ENCODE peak calls at places on chromosomes 2 and 18, in five cellular contexts. One of them, this sample, is unnamed.

GRCh38 chr2:236569593-236569973 is at the start of gene ACKR3:
- DNase-seq in tibial artery: peak; percentile 94
- DNase-seq in right cardiac atrium: peak; percentile 82
- DNase-seq in neuronal stem cell: peak; percentile 47
- DNase-seq in skeletal muscle cell: peak; percentile 34
- DNase-seq in this sample: peak; percentile 75

GRCh38 chr2:10301946-10302478 is 692 bp upstream of the HPCAL1 start:
- DNase-seq in right cardiac atrium: no peak
- DNase-seq in skeletal muscle cell: no peak
- DNase-seq in neuronal stem cell: no peak
- DNase-seq in tibial artery: no peak
- DNase-seq in this sample: no peak

GRCh38 chr2:114862234-114862633 is 419.8 kb downstream of the DPP10 start:
- DNase-seq in right cardiac atrium: no peak
- DNase-seq in skeletal muscle cell: no peak
- DNase-seq in neuronal stem cell: no peak
- DNase-seq in tibial artery: no peak
- DNase-seq in this sample: no peak

GRCh38 chr2:81551040-81551634 is 1246.6 kb upstream of the LRRTM1 start:
- DNase-seq in skeletal muscle cell: no peak
- DNase-seq in tibial artery: no peak
- DNase-seq in neuronal stem cell: no peak
- DNase-seq in right cardiac atrium: no peak
- DNase-seq in this sample: no peak

GRCh38 chr2:217193431-217194075 is 333.7 kb upstream of the TNP1 start:
- DNase-seq in skeletal muscle cell: no peak
- DNase-seq in neuronal stem cell: no peak
- DNase-seq in right cardiac atrium: no peak
- DNase-seq in tibial artery: no peak
- DNase-seq in this sample: no peak

GRCh38 chr18:27094621-27095020 is 90.5 kb downstream of the CHST9 start:
- DNase-seq in right cardiac atrium: no peak
- DNase-seq in skeletal muscle cell: no peak
- DNase-seq in neuronal stem cell: no peak
- DNase-seq in tibial artery: no peak
- DNase-seq in this sample: no peak

GRCh38 chr2:74530239-74531161 is 767 bp downstream of the HTRA2 start:
- DNase-seq in tibial artery: no peak
- DNase-seq in right cardiac atrium: peak; percentile 56
- DNase-seq in neuronal stem cell: no peak
- DNase-seq in skeletal muscle cell: no peak
- DNase-seq in this sample: no peak

GRCh38 chr2:105379741-105380186 is 19.1 kb downstream of the FHL2 start:
- DNase-seq in right cardiac atrium: no peak
- DNase-seq in skeletal muscle cell: no peak
- DNase-seq in tibial artery: no peak
- DNase-seq in neuronal stem cell: no peak
- DNase-seq in this sample: no peak

GRCh38 chr18:67199993-67200617 is 316.4 kb downstream of the DSEL start:
- DNase-seq in skeletal muscle cell: peak; percentile 14
- DNase-seq in neuronal stem cell: peak; percentile 48
- DNase-seq in right cardiac atrium: no peak
- DNase-seq in tibial artery: no peak
- DNase-seq in this sample: no peak

GRCh38 chr2:75634945-75635344 is 11.6 kb upstream of the MRPL19 start:
- DNase-seq in neuronal stem cell: no peak
- DNase-seq in skeletal muscle cell: no peak
- DNase-seq in right cardiac atrium: no peak
- DNase-seq in tibial artery: no peak
- DNase-seq in this sample: no peak

GRCh38 chr2:70385966-70386595 is 84.2 kb upstream of the FAM136A start:
- DNase-seq in right cardiac atrium: no peak
- DNase-seq in neuronal stem cell: no peak
- DNase-seq in tibial artery: no peak
- DNase-seq in skeletal muscle cell: no peak
- DNase-seq in this sample: no peak

GRCh38 chr2:233129351-233129978 is 69.3 kb downstream of the INPP5D start:
- DNase-seq in tibial artery: no peak
- DNase-seq in skeletal muscle cell: no peak
- DNase-seq in right cardiac atrium: no peak
- DNase-seq in neuronal stem cell: no peak
- DNase-seq in this sample: no peak

GRCh38 chr2:66437601-66438497 is 2.9 kb downstream of the MEIS1 start:
- DNase-seq in right cardiac atrium: peak; percentile 26
- DNase-seq in neuronal stem cell: no peak
- DNase-seq in skeletal muscle cell: no peak
- DNase-seq in tibial artery: peak; percentile 65
- DNase-seq in this sample: peak; percentile 33

GRCh38 chr2:30366199-30366691 is 80.8 kb upstream of the LCLAT1 start:
- DNase-seq in tibial artery: no peak
- DNase-seq in skeletal muscle cell: no peak
- DNase-seq in neuronal stem cell: no peak
- DNase-seq in right cardiac atrium: no peak
- DNase-seq in this sample: no peak

GRCh38 chr2:55618025-55618648 is 715 bp upstream of the PPP4R3B start:
- DNase-seq in neuronal stem cell: peak; percentile 15
- DNase-seq in skeletal muscle cell: no peak
- DNase-seq in right cardiac atrium: no peak
- DNase-seq in tibial artery: no peak
- DNase-seq in this sample: no peak

GRCh38 chr2:133710613-133711012 is 142.3 kb upstream of the NCKAP5 start:
- DNase-seq in skeletal muscle cell: peak; percentile 17
- DNase-seq in neuronal stem cell: no peak
- DNase-seq in right cardiac atrium: no peak
- DNase-seq in tibial artery: no peak
- DNase-seq in this sample: no peak

GRCh38 chr2:118852605-118853128 is 5.2 kb upstream of the EN1 start:
- DNase-seq in tibial artery: peak; percentile 57
- DNase-seq in right cardiac atrium: no peak
- DNase-seq in neuronal stem cell: peak; percentile 33
- DNase-seq in skeletal muscle cell: no peak
- DNase-seq in this sample: no peak
- H3K4me3 ChIP-seq in tibial artery: no peak overlapping the region
- H3K4me3 ChIP-seq in right cardiac atrium: no peak overlapping the region
- H3K4me3 ChIP-seq in neuronal stem cell: no peak overlapping the region
- H3K4me3 ChIP-seq in skeletal muscle cell: peak overlapping the region; percentile 38
- H3K4me3 ChIP-seq in this sample: no peak overlapping the region

DNA sequence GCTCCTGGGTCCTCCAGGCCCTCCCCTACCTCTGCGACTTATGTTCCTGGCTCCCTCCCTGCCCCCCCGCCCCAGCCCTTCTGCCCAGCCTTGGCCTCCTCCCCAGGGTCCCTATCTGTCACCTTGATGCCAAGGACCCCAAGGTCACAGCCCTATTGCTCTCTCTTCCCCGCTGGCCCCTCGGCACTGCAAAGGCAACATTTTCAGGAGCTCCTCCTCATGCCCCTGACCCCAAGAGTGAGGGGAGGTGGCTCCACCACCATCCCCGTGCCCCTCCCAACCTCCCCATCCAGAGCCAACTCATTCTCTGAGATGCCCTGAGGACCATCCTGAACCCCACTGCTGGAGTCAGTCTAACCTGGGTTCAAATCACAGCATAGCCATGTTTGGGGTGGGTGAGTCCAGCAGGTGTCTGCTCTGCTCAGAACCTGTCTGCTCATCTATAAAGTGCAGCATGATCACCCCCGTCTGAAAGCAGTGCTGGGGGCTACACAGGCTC is 11.7 kb downstream of the LIMS2 start:
- DNase-seq in skeletal muscle cell: no peak
- DNase-seq in tibial artery: peak; percentile 58
- DNase-seq in right cardiac atrium: no peak
- DNase-seq in neuronal stem cell: no peak
- DNase-seq in this sample: no peak
- H3K4me3 ChIP-seq in skeletal muscle cell: no peak overlapping the region
- H3K4me3 ChIP-seq in tibial artery: peak overlapping the region; percentile 52
- H3K4me3 ChIP-seq in right cardiac atrium: peak overlapping the region; percentile 34
- H3K4me3 ChIP-seq in neuronal stem cell: no peak overlapping the region
- H3K4me3 ChIP-seq in this sample: peak overlapping the region; percentile 62

DNA sequence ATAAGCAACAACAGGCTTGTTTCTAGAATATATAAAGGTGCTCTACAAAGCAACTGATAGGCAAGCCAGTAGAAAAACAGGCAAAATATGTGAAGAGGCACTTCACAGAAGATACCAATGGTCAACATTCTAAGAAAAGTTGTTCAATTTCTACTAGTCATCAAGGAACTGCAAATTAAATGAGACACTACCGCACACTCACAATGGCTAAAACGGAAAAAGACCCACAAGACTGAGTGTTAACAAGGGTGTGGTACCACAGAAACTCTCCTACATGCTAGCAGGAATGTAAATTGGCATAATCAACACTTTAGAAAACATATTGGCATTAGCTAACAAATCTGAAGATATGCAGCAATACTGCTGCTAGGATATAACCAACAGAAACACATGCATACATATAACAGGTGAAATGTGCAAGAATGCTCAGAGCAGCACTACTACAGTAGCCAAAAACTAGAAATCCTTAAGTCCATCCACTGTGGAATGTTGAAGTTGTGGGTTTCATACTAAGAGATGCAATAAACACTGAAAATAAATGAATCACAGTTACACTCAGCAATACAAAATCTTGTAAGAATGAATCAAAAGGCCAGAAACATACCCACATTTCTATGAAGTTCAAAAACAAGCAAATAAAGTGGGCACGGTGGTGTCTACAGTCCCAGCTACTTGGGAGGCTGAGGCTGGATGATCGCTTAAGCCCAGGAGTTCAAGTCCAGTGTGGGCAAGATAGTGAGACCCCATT is 9.2 kb downstream of the RNU4ATAC start:
- DNase-seq in neuronal stem cell: no peak
- DNase-seq in tibial artery: no peak
- DNase-seq in right cardiac atrium: no peak
- DNase-seq in skeletal muscle cell: no peak
- DNase-seq in this sample: no peak
- H3K4me3 ChIP-seq in neuronal stem cell: no peak overlapping the region
- H3K4me3 ChIP-seq in tibial artery: no peak overlapping the region
- H3K4me3 ChIP-seq in right cardiac atrium: no peak overlapping the region
- H3K4me3 ChIP-seq in skeletal muscle cell: no peak overlapping the region
- H3K4me3 ChIP-seq in this sample: peak overlapping the region; percentile 33

DNA sequence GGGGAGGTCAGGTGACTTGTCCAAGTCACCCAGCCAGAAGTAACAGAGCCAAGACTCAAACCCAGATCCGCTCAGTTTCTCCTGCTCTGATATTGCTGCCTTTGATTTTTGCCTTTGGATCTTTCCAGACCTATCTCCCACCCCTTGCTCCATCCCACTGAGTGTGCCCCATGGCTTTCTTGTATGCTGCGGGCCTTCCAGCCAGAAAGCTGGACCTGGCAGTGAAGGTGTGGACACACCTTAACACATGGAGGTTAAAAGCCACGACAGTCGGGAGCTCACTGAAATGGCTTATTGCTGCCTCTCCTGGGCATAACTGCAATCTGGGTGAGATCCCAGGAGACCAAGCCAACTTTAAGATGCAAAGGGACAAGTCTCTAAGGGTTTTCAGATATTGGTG is 86.7 kb downstream of the LONRF2 start:
- DNase-seq in right cardiac atrium: no peak
- DNase-seq in neuronal stem cell: no peak
- DNase-seq in skeletal muscle cell: no peak
- DNase-seq in tibial artery: no peak
- DNase-seq in this sample: no peak
- H3K4me3 ChIP-seq in right cardiac atrium: no peak overlapping the region
- H3K4me3 ChIP-seq in neuronal stem cell: no peak overlapping the region
- H3K4me3 ChIP-seq in skeletal muscle cell: no peak overlapping the region
- H3K4me3 ChIP-seq in tibial artery: no peak overlapping the region
- H3K4me3 ChIP-seq in this sample: no peak overlapping the region

DNA sequence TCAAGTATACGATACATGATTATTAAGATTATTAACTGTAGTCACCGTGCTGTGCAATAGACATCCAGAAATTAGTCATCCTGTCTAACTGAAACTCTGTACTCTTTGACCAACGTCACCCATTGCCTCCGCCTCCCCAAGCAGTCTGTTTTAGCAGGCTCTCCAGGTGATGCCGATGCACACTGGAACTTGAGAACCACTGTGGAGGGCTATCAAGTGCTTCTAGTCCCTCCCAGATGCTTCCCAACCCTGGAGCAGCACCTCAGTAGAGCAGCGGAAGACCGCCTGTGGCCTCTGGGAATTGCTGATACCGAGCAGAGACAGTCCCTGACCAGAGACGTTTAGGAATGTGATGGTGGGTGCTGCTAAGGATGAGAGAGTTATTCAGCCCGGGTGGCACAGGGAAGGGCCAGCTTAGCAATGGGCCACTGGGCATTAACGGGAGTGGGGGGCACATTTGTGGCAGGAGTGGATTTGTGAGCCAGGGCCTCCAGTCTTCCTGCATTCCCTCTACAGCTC is 50.7 kb downstream of the LIPG start:
- DNase-seq in tibial artery: no peak
- DNase-seq in right cardiac atrium: no peak
- DNase-seq in neuronal stem cell: no peak
- DNase-seq in skeletal muscle cell: no peak
- DNase-seq in this sample: no peak
- H3K4me3 ChIP-seq in tibial artery: no peak overlapping the region
- H3K4me3 ChIP-seq in right cardiac atrium: no peak overlapping the region
- H3K4me3 ChIP-seq in neuronal stem cell: no peak overlapping the region
- H3K4me3 ChIP-seq in skeletal muscle cell: no peak overlapping the region
- H3K4me3 ChIP-seq in this sample: no peak overlapping the region

DNA sequence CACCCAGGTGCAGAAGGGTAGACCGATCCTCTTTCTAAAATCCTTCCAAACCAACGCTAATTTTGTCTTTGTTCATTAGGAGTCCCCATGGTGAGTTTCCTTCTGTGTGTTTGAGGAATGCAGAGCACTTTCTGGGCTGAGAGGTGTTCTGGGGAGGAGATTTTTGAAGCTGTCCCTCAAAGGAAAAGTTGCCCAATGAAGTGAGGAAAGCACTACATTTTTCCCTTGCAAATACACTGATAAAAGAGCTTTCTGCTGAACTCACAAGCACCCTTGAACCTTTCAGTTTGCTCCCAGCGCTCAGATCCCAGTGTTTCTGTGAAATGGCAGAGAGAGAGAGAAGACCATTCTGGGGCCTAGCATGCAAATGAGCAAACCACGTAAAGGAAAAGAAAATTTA is 299.6 kb upstream of the FANCL start:
- DNase-seq in skeletal muscle cell: no peak
- DNase-seq in tibial artery: no peak
- DNase-seq in right cardiac atrium: no peak
- DNase-seq in neuronal stem cell: peak; percentile 33
- DNase-seq in this sample: no peak
- H3K4me3 ChIP-seq in skeletal muscle cell: no peak overlapping the region
- H3K4me3 ChIP-seq in tibial artery: no peak overlapping the region
- H3K4me3 ChIP-seq in right cardiac atrium: no peak overlapping the region
- H3K4me3 ChIP-seq in neuronal stem cell: peak overlapping the region; percentile 26
- H3K4me3 ChIP-seq in this sample: no peak overlapping the region

GRCh38 chr18:2302628-2303516 is 268.4 kb downstream of the METTL4 start:
- DNase-seq in skeletal muscle cell: peak; percentile 9
- DNase-seq in neuronal stem cell: no peak
- DNase-seq in right cardiac atrium: no peak
- DNase-seq in tibial artery: no peak
- DNase-seq in this sample: no peak
- H3K4me3 ChIP-seq in skeletal muscle cell: no peak overlapping the region
- H3K4me3 ChIP-seq in neuronal stem cell: no peak overlapping the region
- H3K4me3 ChIP-seq in right cardiac atrium: no peak overlapping the region
- H3K4me3 ChIP-seq in tibial artery: no peak overlapping the region
- H3K4me3 ChIP-seq in this sample: no peak overlapping the region

GRCh38 chr18:55547705-55548056 is 40.3 kb downstream of the TCF4 start:
- DNase-seq in tibial artery: no peak
- DNase-seq in right cardiac atrium: no peak
- DNase-seq in neuronal stem cell: no peak
- DNase-seq in skeletal muscle cell: no peak
- DNase-seq in this sample: no peak
- H3K4me3 ChIP-seq in tibial artery: no peak overlapping the region
- H3K4me3 ChIP-seq in right cardiac atrium: no peak overlapping the region
- H3K4me3 ChIP-seq in neuronal stem cell: no peak overlapping the region
- H3K4me3 ChIP-seq in skeletal muscle cell: no peak overlapping the region
- H3K4me3 ChIP-seq in this sample: no peak overlapping the region